ENCODE peak calls at places on chromosomes 13 and 19, in five cellular contexts. U is GM20000, J is lower leg skin, G is epithelial cell of esophagus, A is lower lobe of right lung. F is an unnamed sample.
A peak's percentile ranks its signal among the peaks of the same experiment; 100 is the strongest.

GRCh38 chr19:39607561-39607960 is 5.2 kb downstream of the LGALS13 start:
- DNase-seq in U (no peak), J (no peak), G (no peak), A (no peak), F (no peak)

GRCh38 chr13:22193070-22193469 is 522.2 kb downstream of the FGF9 start:
- DNase-seq in U (no peak), J (no peak), G (no peak), A (no peak), F (peak; percentile 29)

GRCh38 chr19:8451885-8452284 is 7.1 kb downstream of the HNRNPM start:
- DNase-seq in U (no peak), J (no peak), G (peak; percentile 90), A (no peak), F (no peak)

GRCh38 chr19:16400911-16401675 is 70.7 kb downstream of the EPS15L1 start:
- DNase-seq in U (no peak), J (no peak), G (no peak), A (no peak), F (peak; percentile 23)

GRCh38 chr13:29758591-29759114 is 91.8 kb downstream of the UBL3 start:
- DNase-seq in U (peak; percentile 66), J (no peak), G (peak; percentile 36), A (peak; percentile 87), F (peak; percentile 84)

GRCh38 chr13:110323172-110323851 is 16.2 kb downstream of the COL4A2 start:
- DNase-seq in U (no peak), J (no peak), G (peak; percentile 58), A (no peak), F (no peak)

GRCh38 chr13:77925616-77926015 is 7.0 kb upstream of the EDNRB start:
- DNase-seq in U (no peak), J (no peak), G (no peak), A (no peak), F (no peak)

GRCh38 chr19:17389957-17390664 is 3.9 kb downstream of the CCDC194 start:
- DNase-seq in U (no peak), J (no peak), G (no peak), A (no peak), F (no peak)

GRCh38 chr19:2700660-2701360 is 1.7 kb downstream of the GNG7 start:
- DNase-seq in U (no peak), J (no peak), G (no peak), A (no peak), F (no peak)

GRCh38 chr19:1076951-1077350 is 10.0 kb downstream of the ARHGAP45 start:
- DNase-seq in U (peak; percentile 96), J (peak; percentile 66), G (peak; percentile 66), A (peak; percentile 91), F (peak; percentile 97)

GRCh38 chr19:15264061-15264932 is 32.0 kb upstream of the EPHX3 start:
- DNase-seq in U (peak; percentile 77), J (peak; percentile 53), G (peak; percentile 55), A (peak; percentile 80), F (peak; percentile 82)
- TF ChIP-seq CTCF in U (peak; percentile 47), J (peak; percentile 71), G (peak; percentile 76), A (peak; percentile 77), F (peak; percentile 69)

GRCh38 chr13:41029629-41030028 is 10.5 kb upstream of the ELF1 start:
- DNase-seq in U (no peak), J (no peak), G (no peak), A (no peak), F (peak; percentile 35)
- TF ChIP-seq CTCF in U (no peak), J (no peak), G (no peak), A (no peak), F (no peak)

DNA sequence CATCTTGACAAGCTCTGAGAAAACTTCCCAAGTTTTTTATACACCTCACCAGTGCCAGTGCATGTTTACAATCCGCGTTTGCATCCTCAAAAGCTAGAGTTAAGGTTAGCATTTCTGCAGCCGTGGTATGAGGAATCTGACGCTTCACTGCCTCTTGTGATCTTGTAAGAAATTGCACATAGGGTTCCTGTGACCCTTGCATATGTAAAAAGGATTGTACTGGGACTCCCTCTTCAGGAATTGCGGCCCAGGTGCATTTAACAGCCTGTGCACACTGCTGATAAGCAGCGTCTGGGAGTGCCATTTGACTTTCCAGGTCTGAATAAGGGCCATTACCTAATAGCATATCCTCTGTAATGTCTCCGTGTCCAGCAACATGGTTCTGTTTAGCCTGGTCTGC is 15.3 kb downstream of the FPR3 start:
- DNase-seq in U (no peak), J (no peak), G (no peak), A (no peak), F (no peak)
- TF ChIP-seq CTCF in U (no peak), J (no peak), G (no peak), A (peak; percentile 19), F (no peak)

DNA sequence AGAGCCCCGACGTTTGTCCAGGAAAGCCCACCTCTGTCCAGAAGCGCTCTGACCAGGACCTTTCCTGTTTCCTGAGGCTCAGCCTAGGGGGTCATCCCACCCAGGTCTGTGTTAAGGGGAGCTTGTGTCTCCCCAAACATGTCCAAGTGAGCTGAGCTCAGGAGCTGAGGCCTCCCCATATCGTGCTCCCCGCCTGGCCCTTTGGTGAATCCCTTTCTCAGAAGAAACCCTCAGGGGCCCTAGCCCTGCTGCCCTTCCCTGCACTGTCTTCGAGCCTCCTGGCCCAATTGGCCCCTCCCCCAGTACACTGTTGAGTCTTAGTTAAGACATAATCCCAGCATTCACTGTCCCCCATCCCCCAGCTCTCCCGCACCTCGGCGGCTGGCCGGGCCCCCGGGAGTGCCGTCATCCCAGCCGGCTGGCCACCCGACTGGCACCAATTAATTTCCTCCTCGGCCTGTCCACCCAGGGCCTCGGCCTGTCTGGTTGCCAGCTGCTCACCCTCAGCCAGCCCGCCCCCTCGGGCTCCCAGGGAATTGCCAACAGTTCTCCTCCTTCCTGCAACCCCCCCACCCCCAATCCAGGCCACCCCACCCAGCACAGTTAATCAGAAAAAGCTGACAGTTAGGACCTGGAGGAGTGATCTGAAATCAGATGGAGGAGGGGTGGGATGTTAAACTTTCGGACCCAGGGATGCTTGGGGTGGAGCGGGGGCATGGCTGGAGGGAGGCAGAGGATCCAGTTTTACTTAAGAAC is 13.6 kb downstream of the IER2 start:
- DNase-seq in U (peak; percentile 41), J (peak; percentile 68), G (peak; percentile 57), A (peak; percentile 77), F (peak; percentile 78)
- TF ChIP-seq CTCF in U (no peak), J (no peak), G (no peak), A (no peak), F (no peak)

GRCh38 chr13:98484289-98485219 is 92.4 kb downstream of the STK24 start:
- DNase-seq in U (peak; percentile 59), J (peak; percentile 91), G (peak; percentile 100), A (peak; percentile 90), F (peak; percentile 84)
- TF ChIP-seq CTCF in U (no peak), J (no peak), G (no peak), A (no peak), F (no peak)

GRCh38 chr13:43894438-43894837 is 14.7 kb downstream of the LACC1 start:
- DNase-seq in U (no peak), J (no peak), G (no peak), A (no peak), F (no peak)
- TF ChIP-seq CTCF in U (no peak), J (no peak), G (no peak), A (peak; percentile 16), F (no peak)

GRCh38 chr19:48569814-48570213 is 17.8 kb downstream of the SULT2B1 start:
- DNase-seq in U (no peak), J (no peak), G (no peak), A (no peak), F (no peak)

GRCh38 chr19:48573163-48573505 is 21.2 kb downstream of the SULT2B1 start:
- DNase-seq in U (no peak), J (no peak), G (no peak), A (no peak), F (no peak)

GRCh38 chr19:48565090-48565489 is 13.1 kb downstream of the SULT2B1 start:
- DNase-seq in U (no peak), J (no peak), G (peak; percentile 60), A (no peak), F (no peak)

GRCh38 chr19:48571378-48572162 is 19.6 kb downstream of the SULT2B1 start:
- DNase-seq in U (no peak), J (no peak), G (no peak), A (peak; percentile 76), F (no peak)

GRCh38 chr19:48568345-48568886 is 16.4 kb downstream of the SULT2B1 start:
- DNase-seq in U (no peak), J (peak; percentile 82), G (peak; percentile 86), A (peak; percentile 85), F (no peak)
- TF ChIP-seq CTCF in U (no peak), J (no peak), G (no peak), A (no peak), F (no peak)

GRCh38 chr19:19545128-19545591 is 7.1 kb downstream of the CILP2 start:
- DNase-seq in U (no peak), J (no peak), G (no peak), A (no peak), F (no peak)

GRCh38 chr19:19544257-19545127 is 6.4 kb downstream of the CILP2 start:
- DNase-seq in U (no peak), J (no peak), G (no peak), A (no peak), F (no peak)

GRCh38 chr19:19543101-19543500 is 5.0 kb downstream of the CILP2 start:
- DNase-seq in U (no peak), J (no peak), G (no peak), A (no peak), F (no peak)

GRCh38 chr19:19542507-19542906 is 4.4 kb downstream of the CILP2 start:
- DNase-seq in U (no peak), J (no peak), G (no peak), A (no peak), F (no peak)

GRCh38 chr19:19543640-19544039 is 5.6 kb downstream of the CILP2 start:
- DNase-seq in U (no peak), J (no peak), G (no peak), A (no peak), F (no peak)
- TF ChIP-seq CTCF in U (no peak), J (no peak), G (no peak), A (no peak), F (no peak)

DNA sequence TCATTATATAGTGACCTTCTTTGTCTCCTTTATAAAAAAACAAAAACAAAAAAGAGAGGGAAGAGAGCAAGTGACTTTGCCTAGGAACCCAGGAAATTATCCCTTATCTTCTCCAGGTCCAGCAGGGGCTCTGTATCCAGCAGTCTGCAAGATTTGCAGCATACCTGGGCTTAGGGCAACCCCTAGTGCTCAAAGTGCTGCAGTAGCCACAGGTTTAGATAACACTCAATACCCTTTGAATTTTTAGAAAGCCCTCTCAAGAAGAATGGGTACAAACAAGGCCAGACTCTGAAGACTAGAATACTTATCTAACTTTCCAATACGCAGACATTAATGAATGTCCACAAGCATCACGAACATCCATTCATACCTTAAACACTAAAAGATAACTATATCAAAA is 43.2 kb downstream of the CCNA1 start:
- DNase-seq in U (no peak), J (no peak), G (peak; percentile 66), A (no peak), F (no peak)
- TF ChIP-seq CTCF in U (no peak), J (no peak), G (peak; percentile 65), A (no peak), F (no peak)